ENCODE peak calls at places on chromosomes 6 and 20, in ten cellular contexts. One of them, this sample, is unnamed.

GRCh38 chr6:50353603-50354002 is 303.9 kb upstream of the DEFB112 start:
- DNase-seq in MM.1S: no peak
- DNase-seq in kidney epithelial cell: no peak
- DNase-seq in AG10803: no peak
- DNase-seq in Caco-2: no peak
- DNase-seq in OCI-LY7: no peak
- DNase-seq in Peyer's patch: no peak
- DNase-seq in transverse colon: no peak
- DNase-seq in pancreas: no peak
- DNase-seq in A549: no peak
- DNase-seq in this sample: no peak

GRCh38 chr6:166515072-166515810 is 71.2 kb downstream of the RAMACL start:
- DNase-seq in MM.1S: no peak
- DNase-seq in kidney epithelial cell: peak
- DNase-seq in AG10803: peak
- DNase-seq in Caco-2: no peak
- DNase-seq in OCI-LY7: no peak
- DNase-seq in Peyer's patch: no peak
- DNase-seq in transverse colon: peak
- DNase-seq in pancreas: no peak
- DNase-seq in A549: peak
- DNase-seq in this sample: peak

GRCh38 chr6:9139762-9140161 is 704.4 kb upstream of the SLC35B3 start:
- DNase-seq in MM.1S: no peak
- DNase-seq in kidney epithelial cell: no peak
- DNase-seq in AG10803: peak
- DNase-seq in Caco-2: no peak
- DNase-seq in OCI-LY7: no peak
- DNase-seq in Peyer's patch: no peak
- DNase-seq in transverse colon: no peak
- DNase-seq in pancreas: no peak
- DNase-seq in A549: no peak
- DNase-seq in this sample: peak

GRCh38 chr20:16501236-16501635 is 72.0 kb downstream of the KIF16B start:
- DNase-seq in MM.1S: no peak
- DNase-seq in kidney epithelial cell: no peak
- DNase-seq in AG10803: peak
- DNase-seq in Caco-2: no peak
- DNase-seq in OCI-LY7: no peak
- DNase-seq in Peyer's patch: no peak
- DNase-seq in transverse colon: no peak
- DNase-seq in pancreas: no peak
- DNase-seq in A549: no peak
- DNase-seq in this sample: no peak

GRCh38 chr20:58065508-58066361 is 162.7 kb downstream of the ANKRD60 start:
- DNase-seq in MM.1S: no peak
- DNase-seq in kidney epithelial cell: no peak
- DNase-seq in AG10803: peak
- DNase-seq in Caco-2: peak
- DNase-seq in OCI-LY7: no peak
- DNase-seq in Peyer's patch: no peak
- DNase-seq in transverse colon: no peak
- DNase-seq in pancreas: no peak
- DNase-seq in A549: no peak
- DNase-seq in this sample: no peak

GRCh38 chr6:38432479-38432878 is 207.2 kb downstream of the BTBD9 start:
- DNase-seq in MM.1S: no peak
- DNase-seq in kidney epithelial cell: no peak
- DNase-seq in AG10803: no peak
- DNase-seq in Caco-2: no peak
- DNase-seq in OCI-LY7: no peak
- DNase-seq in Peyer's patch: no peak
- DNase-seq in transverse colon: no peak
- DNase-seq in pancreas: no peak
- DNase-seq in A549: no peak
- DNase-seq in this sample: no peak

GRCh38 chr6:46042355-46042999 is 26.8 kb upstream of the CLIC5 start:
- DNase-seq in MM.1S: peak
- DNase-seq in kidney epithelial cell: peak
- DNase-seq in AG10803: peak
- DNase-seq in Caco-2: peak
- DNase-seq in OCI-LY7: peak
- DNase-seq in Peyer's patch: no peak
- DNase-seq in transverse colon: peak
- DNase-seq in pancreas: no peak
- DNase-seq in A549: peak
- DNase-seq in this sample: no peak

GRCh38 chr6:27644528-27644927 is 171.6 kb upstream of the ZNF184 start:
- DNase-seq in MM.1S: no peak
- DNase-seq in kidney epithelial cell: no peak
- DNase-seq in AG10803: no peak
- DNase-seq in Caco-2: no peak
- DNase-seq in OCI-LY7: no peak
- DNase-seq in Peyer's patch: no peak
- DNase-seq in transverse colon: no peak
- DNase-seq in pancreas: no peak
- DNase-seq in A549: no peak
- DNase-seq in this sample: no peak

GRCh38 chr6:128032047-128032446 is 131.2 kb upstream of the THEMIS start:
- DNase-seq in MM.1S: no peak
- DNase-seq in kidney epithelial cell: no peak
- DNase-seq in AG10803: no peak
- DNase-seq in Caco-2: no peak
- DNase-seq in OCI-LY7: no peak
- DNase-seq in Peyer's patch: no peak
- DNase-seq in transverse colon: no peak
- DNase-seq in pancreas: no peak
- DNase-seq in A549: no peak
- DNase-seq in this sample: no peak

GRCh38 chr6:50699086-50699886 is 14.0 kb upstream of the TFAP2D start:
- DNase-seq in MM.1S: no peak
- DNase-seq in kidney epithelial cell: no peak
- DNase-seq in AG10803: peak
- DNase-seq in Caco-2: no peak
- DNase-seq in OCI-LY7: no peak
- DNase-seq in Peyer's patch: no peak
- DNase-seq in transverse colon: no peak
- DNase-seq in pancreas: no peak
- DNase-seq in A549: no peak
- DNase-seq in this sample: no peak

GRCh38 chr20:33211817-33212424 is 5.2 kb upstream of the BPIFA3 start:
- DNase-seq in MM.1S: peak
- DNase-seq in kidney epithelial cell: peak
- DNase-seq in AG10803: peak
- DNase-seq in Caco-2: peak
- DNase-seq in OCI-LY7: peak
- DNase-seq in Peyer's patch: no peak
- DNase-seq in transverse colon: peak
- DNase-seq in pancreas: peak
- DNase-seq in A549: peak
- DNase-seq in this sample: no peak

GRCh38 chr6:112286010-112286409 is 31.6 kb upstream of the LAMA4 start:
- DNase-seq in MM.1S: no peak
- DNase-seq in kidney epithelial cell: no peak
- DNase-seq in AG10803: no peak
- DNase-seq in Caco-2: no peak
- DNase-seq in OCI-LY7: no peak
- DNase-seq in Peyer's patch: no peak
- DNase-seq in transverse colon: no peak
- DNase-seq in pancreas: no peak
- DNase-seq in A549: no peak
- DNase-seq in this sample: no peak

GRCh38 chr6:85747093-85747492 is 104.4 kb upstream of the SYNCRIP start:
- DNase-seq in MM.1S: no peak
- DNase-seq in kidney epithelial cell: no peak
- DNase-seq in AG10803: peak
- DNase-seq in Caco-2: no peak
- DNase-seq in OCI-LY7: no peak
- DNase-seq in Peyer's patch: no peak
- DNase-seq in transverse colon: no peak
- DNase-seq in pancreas: no peak
- DNase-seq in A549: no peak
- DNase-seq in this sample: peak

GRCh38 chr6:146931214-146931613 is 273.0 kb upstream of the STXBP5 start:
- DNase-seq in MM.1S: no peak
- DNase-seq in kidney epithelial cell: no peak
- DNase-seq in AG10803: no peak
- DNase-seq in Caco-2: no peak
- DNase-seq in OCI-LY7: no peak
- DNase-seq in Peyer's patch: no peak
- DNase-seq in transverse colon: no peak
- DNase-seq in pancreas: no peak
- DNase-seq in A549: no peak
- DNase-seq in this sample: no peak

GRCh38 chr20:44204156-44204831 is 6.3 kb downstream of the OSER1 start:
- DNase-seq in MM.1S: no peak
- DNase-seq in kidney epithelial cell: peak
- DNase-seq in AG10803: peak
- DNase-seq in Caco-2: no peak
- DNase-seq in OCI-LY7: no peak
- DNase-seq in Peyer's patch: no peak
- DNase-seq in transverse colon: no peak
- DNase-seq in pancreas: no peak
- DNase-seq in A549: peak
- DNase-seq in this sample: peak

GRCh38 chr6:134519456-134519855 is 201.5 kb upstream of the SGK1 start:
- DNase-seq in MM.1S: no peak
- DNase-seq in kidney epithelial cell: no peak
- DNase-seq in AG10803: no peak
- DNase-seq in Caco-2: no peak
- DNase-seq in OCI-LY7: peak
- DNase-seq in Peyer's patch: peak
- DNase-seq in transverse colon: no peak
- DNase-seq in pancreas: no peak
- DNase-seq in A549: no peak
- DNase-seq in this sample: no peak

GRCh38 chr6:14665827-14666724 is 548.5 kb downstream of the CD83 start:
- DNase-seq in MM.1S: no peak
- DNase-seq in kidney epithelial cell: no peak
- DNase-seq in AG10803: peak
- DNase-seq in Caco-2: no peak
- DNase-seq in OCI-LY7: peak
- DNase-seq in Peyer's patch: no peak
- DNase-seq in transverse colon: peak
- DNase-seq in pancreas: no peak
- DNase-seq in A549: peak
- DNase-seq in this sample: peak

GRCh38 chr20:60107621-60108020 is 149.4 kb downstream of the CDH26 start:
- DNase-seq in MM.1S: no peak
- DNase-seq in kidney epithelial cell: no peak
- DNase-seq in AG10803: no peak
- DNase-seq in Caco-2: peak
- DNase-seq in OCI-LY7: no peak
- DNase-seq in Peyer's patch: no peak
- DNase-seq in transverse colon: no peak
- DNase-seq in pancreas: no peak
- DNase-seq in A549: no peak
- DNase-seq in this sample: no peak

GRCh38 chr6:113690255-113690956 is 166.7 kb upstream of the MARCKS start:
- DNase-seq in MM.1S: peak
- DNase-seq in kidney epithelial cell: peak
- DNase-seq in AG10803: peak
- DNase-seq in Caco-2: no peak
- DNase-seq in OCI-LY7: no peak
- DNase-seq in Peyer's patch: no peak
- DNase-seq in transverse colon: no peak
- DNase-seq in pancreas: no peak
- DNase-seq in A549: peak
- DNase-seq in this sample: no peak

GRCh38 chr6:138520463-138520862 is 21.2 kb upstream of the NHSL1 start:
- DNase-seq in MM.1S: peak
- DNase-seq in kidney epithelial cell: no peak
- DNase-seq in AG10803: peak
- DNase-seq in Caco-2: no peak
- DNase-seq in OCI-LY7: peak
- DNase-seq in Peyer's patch: no peak
- DNase-seq in transverse colon: no peak
- DNase-seq in pancreas: no peak
- DNase-seq in A549: no peak
- DNase-seq in this sample: no peak

GRCh38 chr6:140091895-140092294 is 717.4 kb upstream of the CITED2 start:
- DNase-seq in MM.1S: no peak
- DNase-seq in kidney epithelial cell: no peak
- DNase-seq in AG10803: no peak
- DNase-seq in Caco-2: no peak
- DNase-seq in OCI-LY7: no peak
- DNase-seq in Peyer's patch: no peak
- DNase-seq in transverse colon: no peak
- DNase-seq in pancreas: no peak
- DNase-seq in A549: no peak
- DNase-seq in this sample: no peak

GRCh38 chr20:768426-768978 is at the start of gene SLC52A3:
- DNase-seq in MM.1S: no peak
- DNase-seq in kidney epithelial cell: peak
- DNase-seq in AG10803: no peak
- DNase-seq in Caco-2: peak
- DNase-seq in OCI-LY7: no peak
- DNase-seq in Peyer's patch: no peak
- DNase-seq in transverse colon: peak
- DNase-seq in pancreas: peak
- DNase-seq in A549: peak
- DNase-seq in this sample: no peak
- H3K4me3 ChIP-seq in MM.1S: no peak
- H3K4me3 ChIP-seq in kidney epithelial cell: no peak
- H3K4me3 ChIP-seq in AG10803: no peak
- H3K4me3 ChIP-seq in Caco-2: no peak
- H3K4me3 ChIP-seq in OCI-LY7: no peak
- H3K4me3 ChIP-seq in Peyer's patch: no peak
- H3K4me3 ChIP-seq in transverse colon: peak
- H3K4me3 ChIP-seq in pancreas: no peak
- H3K4me3 ChIP-seq in A549: no peak
- H3K4me3 ChIP-seq in this sample: no peak

GRCh38 chr20:53413188-53413631 is 180.4 kb downstream of the ZNF217 start:
- DNase-seq in MM.1S: peak
- DNase-seq in kidney epithelial cell: no peak
- DNase-seq in AG10803: no peak
- DNase-seq in Caco-2: peak
- DNase-seq in OCI-LY7: peak
- DNase-seq in Peyer's patch: peak
- DNase-seq in transverse colon: peak
- DNase-seq in pancreas: no peak
- DNase-seq in A549: peak
- DNase-seq in this sample: no peak
- H3K4me3 ChIP-seq in MM.1S: peak
- H3K4me3 ChIP-seq in kidney epithelial cell: no peak
- H3K4me3 ChIP-seq in AG10803: no peak
- H3K4me3 ChIP-seq in Caco-2: no peak
- H3K4me3 ChIP-seq in OCI-LY7: no peak
- H3K4me3 ChIP-seq in Peyer's patch: no peak
- H3K4me3 ChIP-seq in transverse colon: no peak
- H3K4me3 ChIP-seq in pancreas: no peak
- H3K4me3 ChIP-seq in A549: no peak
- H3K4me3 ChIP-seq in this sample: no peak

GRCh38 chr20:21228511-21228910 is 74.6 kb upstream of the XRN2 start:
- DNase-seq in MM.1S: no peak
- DNase-seq in kidney epithelial cell: no peak
- DNase-seq in AG10803: no peak
- DNase-seq in Caco-2: no peak
- DNase-seq in OCI-LY7: peak
- DNase-seq in Peyer's patch: no peak
- DNase-seq in transverse colon: no peak
- DNase-seq in pancreas: no peak
- DNase-seq in A549: no peak
- DNase-seq in this sample: no peak
- H3K4me3 ChIP-seq in MM.1S: no peak
- H3K4me3 ChIP-seq in kidney epithelial cell: no peak
- H3K4me3 ChIP-seq in AG10803: no peak
- H3K4me3 ChIP-seq in Caco-2: no peak
- H3K4me3 ChIP-seq in OCI-LY7: no peak
- H3K4me3 ChIP-seq in Peyer's patch: no peak
- H3K4me3 ChIP-seq in transverse colon: no peak
- H3K4me3 ChIP-seq in pancreas: no peak
- H3K4me3 ChIP-seq in A549: no peak
- H3K4me3 ChIP-seq in this sample: no peak

GRCh38 chr6:107275330-107275865 is 160.1 kb upstream of the BEND3 start:
- DNase-seq in MM.1S: no peak
- DNase-seq in kidney epithelial cell: no peak
- DNase-seq in AG10803: no peak
- DNase-seq in Caco-2: peak
- DNase-seq in OCI-LY7: no peak
- DNase-seq in Peyer's patch: no peak
- DNase-seq in transverse colon: no peak
- DNase-seq in pancreas: no peak
- DNase-seq in A549: peak
- DNase-seq in this sample: no peak
- H3K4me3 ChIP-seq in MM.1S: no peak
- H3K4me3 ChIP-seq in kidney epithelial cell: no peak
- H3K4me3 ChIP-seq in AG10803: no peak
- H3K4me3 ChIP-seq in Caco-2: peak
- H3K4me3 ChIP-seq in OCI-LY7: no peak
- H3K4me3 ChIP-seq in Peyer's patch: no peak
- H3K4me3 ChIP-seq in transverse colon: no peak
- H3K4me3 ChIP-seq in pancreas: no peak
- H3K4me3 ChIP-seq in A549: no peak
- H3K4me3 ChIP-seq in this sample: no peak